ENCODE peak calls at places on chromosomes 16 and 17, in six cellular contexts. E is NCI-H345; F is naive thymus-derived CD8-positive, alpha-beta T cell; X is AG08395; C is HS-5; W is neural crest cell. T is an unnamed sample.

GRCh38 chr17:47719411-47720152 is 13.5 kb upstream of the TBX21 start:
- DNase-seq in E (no peak), C (peak; percentile 74), W (no peak), F (no peak), X (peak; percentile 80), T (no peak)

GRCh38 chr16:10957771-10958486 is 13.6 kb downstream of the CLEC16A start:
- DNase-seq in E (no peak), C (no peak), X (no peak), W (no peak), F (no peak), T (no peak)

GRCh38 chr17:44492706-44493272 is 10.4 kb downstream of the GPATCH8 start:
- DNase-seq in X (no peak), F (no peak), E (no peak), W (no peak), C (no peak), T (no peak)

GRCh38 chr17:79922161-79922569 is 82.9 kb upstream of the CBX4 start:
- DNase-seq in C (no peak), X (no peak), W (no peak), E (peak; percentile 29), F (no peak), T (no peak)

GRCh38 chr17:11950771-11951519 is 46.3 kb downstream of the ZNF18 start:
- DNase-seq in C (no peak), W (no peak), F (no peak), X (no peak), E (no peak), T (no peak)

GRCh38 chr17:44820631-44821196 is 9.4 kb downstream of the GJC1 start:
- DNase-seq in C (peak; percentile 94), W (no peak), F (no peak), E (peak; percentile 81), X (peak; percentile 89), T (no peak)

GRCh38 chr16:57361384-57361783 is 2.8 kb downstream of the CCL22 start:
- DNase-seq in F (no peak), W (no peak), C (no peak), X (no peak), E (no peak), T (no peak)

GRCh38 chr17:45405250-45406086 is 27.2 kb downstream of the ARHGAP27 start:
- DNase-seq in X (peak; percentile 30), E (no peak), C (no peak), W (peak; percentile 42), F (peak; percentile 62), T (no peak)

GRCh38 chr16:19911747-19912146 is 27.1 kb upstream of the GPRC5B start:
- DNase-seq in F (no peak), X (no peak), E (no peak), W (no peak), C (no peak), T (no peak)

GRCh38 chr17:4724655-4725054 is 6.6 kb upstream of the MED11 start:
- DNase-seq in W (no peak), F (no peak), E (no peak), C (no peak), X (no peak), T (no peak)

GRCh38 chr17:8300226-8300625 is 5.0 kb upstream of the SLC25A35 start:
- DNase-seq in X (no peak), C (no peak), W (no peak), E (no peak), F (no peak), T (no peak)

GRCh38 chr16:57493767-57494166 is 7.5 kb upstream of the DOK4 start:
- DNase-seq in C (no peak), X (no peak), E (no peak), F (no peak), W (no peak), T (no peak)